ENCODE peak calls at places on chromosomes 13 and 19, in nine cellular contexts. H, F, B, E, W, D, R, A and G are unnamed samples.

GRCh38 chr19:50725932-50726230 is 2.7 kb downstream of the CLEC11A start:
- DNase-seq in F (no peak), D (no peak), B (no peak), H (no peak), R (no peak), A (no peak), E (no peak), W (no peak), G (no peak)

GRCh38 chr13:91184244-91184926 is 163.1 kb upstream of the MIR17HG start:
- DNase-seq in B (no peak), F (no peak), D (no peak), A (no peak), R (no peak), E (no peak), H (no peak), W (no peak), G (no peak)

GRCh38 chr13:29935309-29935981 is 85.0 kb upstream of the UBL3 start:
- DNase-seq in F (no peak), W (peak; percentile 48), B (no peak), A (no peak), D (no peak), R (peak; percentile 48), E (peak; percentile 51), H (no peak), G (no peak)

GRCh38 chr13:19618925-19619324 is 14.5 kb upstream of the MPHOSPH8 start:
- DNase-seq in B (peak; percentile 36), F (peak; percentile 49), E (no peak), W (no peak), A (no peak), R (no peak), H (no peak), D (no peak), G (no peak)

GRCh38 chr19:52963229-52963760 is 614 bp upstream of the ZNF816 start:
- DNase-seq in W (no peak), A (no peak), E (peak; percentile 17), B (no peak), H (peak; percentile 69), F (peak; percentile 53), D (no peak), R (no peak), G (no peak)

GRCh38 chr13:22173605-22174004 is 502.7 kb downstream of the FGF9 start:
- DNase-seq in H (no peak), F (no peak), E (no peak), D (no peak), R (no peak), B (peak; percentile 1), W (no peak), A (no peak), G (no peak)

GRCh38 chr13:97600438-97601080 is 166.6 kb downstream of the RAP2A start:
- DNase-seq in B (peak; percentile 33), H (no peak), E (no peak), W (no peak), D (no peak), F (no peak), R (no peak), A (no peak), G (no peak)

GRCh38 chr13:96925466-96925865 is 68.8 kb downstream of the OXGR1 start:
- DNase-seq in R (no peak), H (no peak), W (no peak), F (no peak), D (no peak), E (no peak), B (no peak), A (no peak), G (no peak)

GRCh38 chr13:24254151-24254810 is 55.1 kb upstream of the C1QTNF9 start:
- DNase-seq in A (no peak), R (peak; percentile 82), D (no peak), H (peak; percentile 62), E (no peak), W (no peak), F (no peak), B (no peak), G (no peak)

GRCh38 chr13:52599037-52599852 is 43.0 kb upstream of the HNRNPA1L2 start:
- DNase-seq in D (no peak), W (no peak), F (no peak), H (no peak), B (no peak), E (no peak), A (no peak), R (no peak), G (peak; percentile 28)

GRCh38 chr19:50003810-50004419 is 21.3 kb downstream of the VRK3 start:
- DNase-seq in E (peak; percentile 15), B (peak; percentile 86), H (peak; percentile 83), F (no peak), W (peak; percentile 34), R (peak; percentile 28), D (no peak), A (peak; percentile 63), G (peak; percentile 41)

GRCh38 chr13:42969558-42970172 is 22.4 kb downstream of the EPSTI1 start:
- DNase-seq in H (peak; percentile 88), W (peak; percentile 85), B (peak; percentile 55), E (peak; percentile 90), F (peak; percentile 84), R (peak; percentile 83), A (peak; percentile 72), D (no peak), G (peak; percentile 81)

GRCh38 chr19:48724796-48725753 is 5.5 kb upstream of the MAMSTR start:
- DNase-seq in D (no peak), H (peak; percentile 86), A (peak; percentile 82), F (peak; percentile 75), B (peak; percentile 84), E (peak; percentile 39), R (no peak), W (no peak), G (peak; percentile 82)

GRCh38 chr19:51565583-51565982 is 5.5 kb upstream of the ZNF175 start:
- DNase-seq in W (no peak), R (no peak), D (no peak), H (no peak), E (no peak), B (no peak), A (no peak), F (no peak), G (no peak)

GRCh38 chr13:113474179-113474578 is 16.3 kb downstream of the DCUN1D2 start:
- DNase-seq in D (no peak), A (no peak), R (peak; percentile 63), W (no peak), H (no peak), F (no peak), E (peak; percentile 23), B (no peak), G (no peak)

GRCh38 chr13:114108894-114109293 is 23.5 kb downstream of the RASA3 start:
- DNase-seq in W (no peak), H (peak; percentile 52), R (peak; percentile 17), B (no peak), D (no peak), F (no peak), E (peak; percentile 6), A (peak; percentile 13), G (peak; percentile 11)

GRCh38 chr19:5104871-5105351 is 136.0 kb downstream of the KDM4B start:
- DNase-seq in B (no peak), D (no peak), H (no peak), A (no peak), W (no peak), F (no peak), E (no peak), R (no peak), G (no peak)

GRCh38 chr13:95474992-95475391 is 77.5 kb upstream of the CLDN10 start:
- DNase-seq in R (no peak), F (no peak), B (no peak), H (no peak), W (no peak), A (no peak), E (no peak), D (no peak), G (no peak)

GRCh38 chr13:95477187-95477586 is 75.3 kb upstream of the CLDN10 start:
- DNase-seq in H (no peak), F (no peak), E (no peak), W (no peak), A (no peak), D (no peak), R (no peak), B (no peak), G (no peak)

GRCh38 chr13:95471960-95472359 is 80.6 kb upstream of the CLDN10 start:
- DNase-seq in A (no peak), W (no peak), F (no peak), B (no peak), H (no peak), D (no peak), R (no peak), E (no peak), G (no peak)
- TF ChIP-seq EP300 in A (no peak), W (no peak), F (no peak), B (no peak), H (no peak), D (no peak), R (no peak), E (no peak), G (no peak)

GRCh38 chr19:41364546-41365391 is 820 bp upstream of the B9D2 start:
- DNase-seq in D (no peak), A (no peak), W (no peak), B (no peak), H (no peak), E (no peak), R (no peak), F (peak; percentile 3), G (no peak)

GRCh38 chr19:41359741-41360140 is 4.2 kb downstream of the B9D2 start:
- DNase-seq in F (no peak), R (no peak), B (no peak), A (no peak), W (no peak), H (no peak), D (no peak), E (no peak), G (no peak)

GRCh38 chr19:41363753-41364545 is at the start of gene B9D2:
- DNase-seq in D (peak; percentile 93), W (peak; percentile 98), E (peak; percentile 99), R (peak; percentile 98), H (peak; percentile 99), F (peak; percentile 97), B (peak; percentile 100), A (peak; percentile 99), G (peak; percentile 97)

GRCh38 chr19:41363371-41363752 is 587 bp downstream of the B9D2 start:
- DNase-seq in D (no peak), R (no peak), F (no peak), B (no peak), W (no peak), A (no peak), E (no peak), H (no peak), G (no peak)

GRCh38 chr19:41362143-41362847 is 1.7 kb downstream of the B9D2 start:
- DNase-seq in F (peak; percentile 4), D (no peak), E (no peak), R (no peak), W (no peak), H (no peak), B (peak; percentile 68), A (no peak), G (no peak)
- H3K27ac ChIP-seq in F (no peak overlapping the region), D (no peak overlapping the region), E (peak overlapping the region; percentile 99), R (peak overlapping the region; percentile 98), W (peak overlapping the region; percentile 99), H (no peak overlapping the region), B (peak overlapping the region; percentile 1), A (no peak overlapping the region), G (no peak overlapping the region)

GRCh38 chr19:18446811-18447359 is 9.0 kb upstream of the ISYNA1 start:
- DNase-seq in W (no peak), B (no peak), A (no peak), H (no peak), E (no peak), D (no peak), F (no peak), R (no peak), G (no peak)
- TF ChIP-seq EP300 in W (no peak), B (no peak), A (no peak), H (no peak), E (no peak), D (no peak), F (no peak), R (no peak), G (no peak)

GRCh38 chr19:13002970-13003540 is 7.8 kb downstream of the NFIX start:
- DNase-seq in W (no peak), F (no peak), B (no peak), R (no peak), E (no peak), H (peak; percentile 68), D (no peak), A (no peak), G (peak; percentile 6)
- H3K27ac ChIP-seq in W (peak overlapping the region; percentile 94), F (no peak overlapping the region), B (no peak overlapping the region), R (peak overlapping the region; percentile 92), E (peak overlapping the region; percentile 91), H (peak overlapping the region; percentile 98), D (no peak overlapping the region), A (peak overlapping the region; percentile 72), G (peak overlapping the region; percentile 80)